ENCODE peak calls at places on chromosomes 12 and 14, in eight cellular contexts. One of them, this sample, is unnamed.

GRCh38 chr12:14803830-14804160 is 325 bp downstream of the C12orf60 start:
- DNase-seq in AG04450: no peak
- DNase-seq in upper lobe of left lung: no peak
- DNase-seq in suprapubic skin: no peak
- DNase-seq in CD8-positive, alpha-beta memory T cell: no peak
- DNase-seq in aorta: no peak
- DNase-seq in hepatocyte: no peak
- DNase-seq in tibial artery: no peak
- DNase-seq in this sample: no peak

GRCh38 chr12:9022592-9022991 is 33.2 kb downstream of the KLRG1 start:
- DNase-seq in CD8-positive, alpha-beta memory T cell: no peak
- DNase-seq in aorta: no peak
- DNase-seq in hepatocyte: no peak
- DNase-seq in suprapubic skin: no peak
- DNase-seq in AG04450: no peak
- DNase-seq in tibial artery: no peak
- DNase-seq in upper lobe of left lung: no peak
- DNase-seq in this sample: no peak

GRCh38 chr14:95507174-95507573 is 9.3 kb downstream of the SYNE3 start:
- DNase-seq in suprapubic skin: peak; percentile 89
- DNase-seq in upper lobe of left lung: peak; percentile 73
- DNase-seq in tibial artery: peak; percentile 90
- DNase-seq in hepatocyte: peak; percentile 54
- DNase-seq in CD8-positive, alpha-beta memory T cell: no peak
- DNase-seq in aorta: peak; percentile 85
- DNase-seq in AG04450: peak; percentile 81
- DNase-seq in this sample: peak; percentile 98

GRCh38 chr12:102740157-102741032 is 176.6 kb downstream of the PAH start:
- DNase-seq in hepatocyte: peak; percentile 67
- DNase-seq in tibial artery: no peak
- DNase-seq in CD8-positive, alpha-beta memory T cell: no peak
- DNase-seq in suprapubic skin: no peak
- DNase-seq in AG04450: no peak
- DNase-seq in aorta: no peak
- DNase-seq in upper lobe of left lung: no peak
- DNase-seq in this sample: peak; percentile 15

GRCh38 chr14:37988472-37988871 is 219.2 kb upstream of the SSTR1 start:
- DNase-seq in aorta: no peak
- DNase-seq in hepatocyte: no peak
- DNase-seq in tibial artery: no peak
- DNase-seq in upper lobe of left lung: no peak
- DNase-seq in AG04450: no peak
- DNase-seq in CD8-positive, alpha-beta memory T cell: no peak
- DNase-seq in suprapubic skin: no peak
- DNase-seq in this sample: no peak

GRCh38 chr14:61042220-61042619 is 61.2 kb downstream of the SLC38A6 start:
- DNase-seq in AG04450: no peak
- DNase-seq in suprapubic skin: no peak
- DNase-seq in CD8-positive, alpha-beta memory T cell: no peak
- DNase-seq in aorta: no peak
- DNase-seq in hepatocyte: no peak
- DNase-seq in tibial artery: no peak
- DNase-seq in upper lobe of left lung: no peak
- DNase-seq in this sample: no peak

GRCh38 chr14:104166698-104167097 is 28.3 kb downstream of the KIF26A start:
- DNase-seq in aorta: no peak
- DNase-seq in suprapubic skin: no peak
- DNase-seq in tibial artery: no peak
- DNase-seq in upper lobe of left lung: no peak
- DNase-seq in hepatocyte: no peak
- DNase-seq in CD8-positive, alpha-beta memory T cell: no peak
- DNase-seq in AG04450: no peak
- DNase-seq in this sample: no peak

GRCh38 chr14:29310210-29310609 is 543.6 kb downstream of the FOXG1 start:
- DNase-seq in suprapubic skin: no peak
- DNase-seq in tibial artery: no peak
- DNase-seq in upper lobe of left lung: no peak
- DNase-seq in aorta: no peak
- DNase-seq in CD8-positive, alpha-beta memory T cell: no peak
- DNase-seq in hepatocyte: no peak
- DNase-seq in AG04450: no peak
- DNase-seq in this sample: no peak

GRCh38 chr12:67661311-67662011 is 12.9 kb downstream of the DYRK2 start:
- DNase-seq in CD8-positive, alpha-beta memory T cell: no peak
- DNase-seq in suprapubic skin: no peak
- DNase-seq in AG04450: no peak
- DNase-seq in tibial artery: no peak
- DNase-seq in upper lobe of left lung: no peak
- DNase-seq in aorta: no peak
- DNase-seq in hepatocyte: no peak
- DNase-seq in this sample: peak; percentile 51

GRCh38 chr14:103696466-103697071 is 18.7 kb downstream of the XRCC3 start:
- DNase-seq in upper lobe of left lung: no peak
- DNase-seq in CD8-positive, alpha-beta memory T cell: no peak
- DNase-seq in suprapubic skin: peak; percentile 74
- DNase-seq in aorta: no peak
- DNase-seq in hepatocyte: no peak
- DNase-seq in tibial artery: no peak
- DNase-seq in AG04450: peak; percentile 73
- DNase-seq in this sample: no peak

GRCh38 chr14:95097385-95097784 is 59.9 kb downstream of the DICER1 start:
- DNase-seq in aorta: no peak
- DNase-seq in suprapubic skin: no peak
- DNase-seq in upper lobe of left lung: no peak
- DNase-seq in AG04450: no peak
- DNase-seq in tibial artery: no peak
- DNase-seq in hepatocyte: no peak
- DNase-seq in CD8-positive, alpha-beta memory T cell: no peak
- DNase-seq in this sample: no peak

GRCh38 chr12:70543444-70543843 is 93.8 kb downstream of the PTPRB start:
- DNase-seq in tibial artery: no peak
- DNase-seq in suprapubic skin: no peak
- DNase-seq in hepatocyte: peak; percentile 59
- DNase-seq in CD8-positive, alpha-beta memory T cell: no peak
- DNase-seq in upper lobe of left lung: no peak
- DNase-seq in AG04450: peak; percentile 50
- DNase-seq in aorta: no peak
- DNase-seq in this sample: peak; percentile 93

GRCh38 chr12:94023879-94024278 is 124.5 kb upstream of the PLXNC1 start:
- DNase-seq in tibial artery: no peak
- DNase-seq in hepatocyte: no peak
- DNase-seq in AG04450: no peak
- DNase-seq in suprapubic skin: no peak
- DNase-seq in aorta: no peak
- DNase-seq in CD8-positive, alpha-beta memory T cell: no peak
- DNase-seq in upper lobe of left lung: no peak
- DNase-seq in this sample: no peak

GRCh38 chr14:105665951-105666277 is 139.5 kb downstream of the TMEM121 start:
- DNase-seq in AG04450: no peak
- DNase-seq in upper lobe of left lung: no peak
- DNase-seq in aorta: no peak
- DNase-seq in tibial artery: no peak
- DNase-seq in CD8-positive, alpha-beta memory T cell: no peak
- DNase-seq in suprapubic skin: no peak
- DNase-seq in hepatocyte: no peak
- DNase-seq in this sample: no peak
- H3K9me3 ChIP-seq in AG04450: peaks cover 88% of the 10 kb centered on the region
- H3K9me3 ChIP-seq in upper lobe of left lung: no peaks in the 10 kb centered on the region
- H3K9me3 ChIP-seq in aorta: no peaks in the 10 kb centered on the region
- H3K9me3 ChIP-seq in tibial artery: no peaks in the 10 kb centered on the region
- H3K9me3 ChIP-seq in CD8-positive, alpha-beta memory T cell: no peaks in the 10 kb centered on the region
- H3K9me3 ChIP-seq in suprapubic skin: no peaks in the 10 kb centered on the region
- H3K9me3 ChIP-seq in hepatocyte: no peaks in the 10 kb centered on the region
- H3K9me3 ChIP-seq in this sample: no peaks in the 10 kb centered on the region

GRCh38 chr12:6838854-6839253 is 1.9 kb upstream of the GNB3 start:
- DNase-seq in upper lobe of left lung: no peak
- DNase-seq in hepatocyte: no peak
- DNase-seq in AG04450: no peak
- DNase-seq in aorta: peak; percentile 32
- DNase-seq in suprapubic skin: no peak
- DNase-seq in tibial artery: no peak
- DNase-seq in CD8-positive, alpha-beta memory T cell: no peak
- DNase-seq in this sample: no peak

GRCh38 chr12:6837370-6838060 is 3.2 kb upstream of the GNB3 start:
- DNase-seq in CD8-positive, alpha-beta memory T cell: no peak
- DNase-seq in aorta: peak; percentile 43
- DNase-seq in hepatocyte: no peak
- DNase-seq in upper lobe of left lung: no peak
- DNase-seq in tibial artery: no peak
- DNase-seq in suprapubic skin: peak; percentile 65
- DNase-seq in AG04450: no peak
- DNase-seq in this sample: no peak

GRCh38 chr12:6840428-6841138 is at the start of gene GNB3:
- DNase-seq in aorta: peak; percentile 46
- DNase-seq in CD8-positive, alpha-beta memory T cell: no peak
- DNase-seq in upper lobe of left lung: no peak
- DNase-seq in AG04450: no peak
- DNase-seq in hepatocyte: no peak
- DNase-seq in tibial artery: no peak
- DNase-seq in suprapubic skin: no peak
- DNase-seq in this sample: no peak

GRCh38 chr12:6841139-6841515 is 402 bp downstream of the GNB3 start:
- DNase-seq in tibial artery: no peak
- DNase-seq in suprapubic skin: no peak
- DNase-seq in AG04450: no peak
- DNase-seq in aorta: no peak
- DNase-seq in hepatocyte: no peak
- DNase-seq in CD8-positive, alpha-beta memory T cell: no peak
- DNase-seq in upper lobe of left lung: no peak
- DNase-seq in this sample: no peak

DNA sequence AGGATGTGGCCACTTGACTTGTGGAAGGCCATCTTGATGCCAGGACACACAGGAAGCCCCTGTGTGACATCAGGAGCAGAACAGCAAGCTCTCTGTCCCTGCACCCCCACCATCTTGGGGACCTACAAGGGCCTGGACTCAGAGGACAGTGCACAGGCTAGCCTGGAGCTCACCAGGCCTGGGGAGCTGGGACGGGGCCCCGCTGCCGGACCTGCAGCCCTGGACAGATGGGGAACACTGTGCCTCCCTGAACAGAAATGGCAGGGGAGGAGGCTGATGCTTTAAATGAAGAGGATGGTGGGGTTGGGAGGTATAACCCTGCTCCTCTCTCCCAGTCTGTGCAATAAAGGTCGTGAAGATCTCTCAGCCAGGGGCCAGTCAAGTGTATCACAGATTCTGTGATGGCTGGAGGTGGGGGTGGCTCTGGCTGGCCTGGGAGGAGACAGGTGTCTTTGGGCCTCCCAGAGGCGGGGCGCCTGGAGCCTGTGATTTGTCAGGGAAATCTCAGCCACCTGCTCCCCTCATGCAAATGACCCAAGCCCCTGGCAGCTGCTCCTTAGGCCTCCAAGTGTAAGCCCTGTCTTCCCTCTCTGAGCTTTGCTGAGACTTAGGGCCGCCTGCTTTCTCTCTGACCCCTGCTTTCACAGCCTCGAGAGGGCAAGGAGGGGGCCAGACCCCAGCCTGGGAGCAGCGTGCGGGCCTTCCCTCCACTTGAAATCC is 1.1 kb upstream of the GNB3 start:
- DNase-seq in aorta: peak; percentile 38
- DNase-seq in tibial artery: no peak
- DNase-seq in suprapubic skin: no peak
- DNase-seq in AG04450: no peak
- DNase-seq in CD8-positive, alpha-beta memory T cell: no peak
- DNase-seq in upper lobe of left lung: no peak
- DNase-seq in hepatocyte: no peak
- DNase-seq in this sample: no peak
- H3K27ac ChIP-seq in aorta: no peak overlapping the region
- H3K27ac ChIP-seq in tibial artery: no peak overlapping the region
- H3K27ac ChIP-seq in suprapubic skin: no peak overlapping the region
- H3K27ac ChIP-seq in AG04450: no peak overlapping the region
- H3K27ac ChIP-seq in CD8-positive, alpha-beta memory T cell: no peak overlapping the region
- H3K27ac ChIP-seq in upper lobe of left lung: no peak overlapping the region
- H3K27ac ChIP-seq in hepatocyte: no peak overlapping the region
- H3K27ac ChIP-seq in this sample: no peak overlapping the region

DNA sequence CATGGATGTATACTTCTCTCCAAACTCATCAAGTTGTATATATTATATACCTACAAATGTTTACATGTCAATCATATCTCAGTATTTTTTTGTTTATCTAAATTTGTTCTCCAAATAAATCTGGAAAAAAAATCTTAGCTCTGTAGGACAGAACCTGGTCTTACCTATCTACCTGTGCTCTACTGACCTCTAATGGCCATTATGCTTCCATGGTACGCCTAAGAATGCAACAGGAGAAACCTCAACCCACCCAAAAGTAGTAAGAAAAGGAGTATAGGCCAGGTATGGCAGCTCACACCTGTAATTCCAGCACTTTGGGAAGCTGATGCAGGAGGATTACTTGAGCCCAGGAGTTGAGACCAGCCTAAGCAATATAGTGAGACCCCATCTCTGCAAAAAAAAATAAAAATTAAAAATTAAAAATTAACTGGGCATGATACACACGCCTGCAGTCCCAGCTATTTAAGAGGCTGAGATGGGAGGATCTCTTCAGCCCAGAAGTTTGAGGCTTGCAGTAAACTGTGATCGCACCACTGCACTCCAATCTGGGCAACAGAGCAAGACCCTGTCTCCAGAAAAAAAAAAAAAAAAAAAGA is 8.7 kb downstream of the OR11H4 start:
- DNase-seq in upper lobe of left lung: no peak
- DNase-seq in AG04450: no peak
- DNase-seq in suprapubic skin: no peak
- DNase-seq in CD8-positive, alpha-beta memory T cell: no peak
- DNase-seq in tibial artery: no peak
- DNase-seq in aorta: no peak
- DNase-seq in hepatocyte: no peak
- DNase-seq in this sample: peak; percentile 66
- H3K9me3 ChIP-seq in upper lobe of left lung: no peaks in the 10 kb centered on the region
- H3K9me3 ChIP-seq in AG04450: no peaks in the 10 kb centered on the region
- H3K9me3 ChIP-seq in suprapubic skin: peaks cover 2% of the 10 kb centered on the region
- H3K9me3 ChIP-seq in CD8-positive, alpha-beta memory T cell: no peaks in the 10 kb centered on the region
- H3K9me3 ChIP-seq in tibial artery: no peaks in the 10 kb centered on the region
- H3K9me3 ChIP-seq in aorta: peaks cover 2% of the 10 kb centered on the region
- H3K9me3 ChIP-seq in hepatocyte: no peaks in the 10 kb centered on the region
- H3K9me3 ChIP-seq in this sample: no peaks in the 10 kb centered on the region

GRCh38 chr14:35340616-35341453 is 48.7 kb downstream of the PSMA6 start:
- DNase-seq in aorta: no peak
- DNase-seq in CD8-positive, alpha-beta memory T cell: no peak
- DNase-seq in AG04450: no peak
- DNase-seq in tibial artery: no peak
- DNase-seq in upper lobe of left lung: peak; percentile 18
- DNase-seq in hepatocyte: no peak
- DNase-seq in suprapubic skin: no peak
- DNase-seq in this sample: no peak

GRCh38 chr14:35341454-35342159 is 49.4 kb downstream of the PSMA6 start:
- DNase-seq in hepatocyte: peak; percentile 85
- DNase-seq in CD8-positive, alpha-beta memory T cell: peak; percentile 45
- DNase-seq in tibial artery: peak; percentile 100
- DNase-seq in AG04450: peak; percentile 51
- DNase-seq in upper lobe of left lung: peak; percentile 99
- DNase-seq in suprapubic skin: peak; percentile 98
- DNase-seq in aorta: peak; percentile 98
- DNase-seq in this sample: peak; percentile 88

GRCh38 chr14:35343709-35344474 is 51.7 kb downstream of the PSMA6 start:
- DNase-seq in suprapubic skin: no peak
- DNase-seq in tibial artery: no peak
- DNase-seq in CD8-positive, alpha-beta memory T cell: no peak
- DNase-seq in aorta: no peak
- DNase-seq in hepatocyte: no peak
- DNase-seq in upper lobe of left lung: peak; percentile 23
- DNase-seq in AG04450: no peak
- DNase-seq in this sample: no peak

GRCh38 chr14:35339761-35340406 is 47.7 kb downstream of the PSMA6 start:
- DNase-seq in AG04450: no peak
- DNase-seq in upper lobe of left lung: peak; percentile 68
- DNase-seq in aorta: peak; percentile 65
- DNase-seq in suprapubic skin: no peak
- DNase-seq in hepatocyte: no peak
- DNase-seq in tibial artery: no peak
- DNase-seq in CD8-positive, alpha-beta memory T cell: no peak
- DNase-seq in this sample: no peak

GRCh38 chr14:35342160-35343010 is 50.2 kb downstream of the PSMA6 start:
- DNase-seq in suprapubic skin: no peak
- DNase-seq in hepatocyte: no peak
- DNase-seq in AG04450: no peak
- DNase-seq in CD8-positive, alpha-beta memory T cell: no peak
- DNase-seq in tibial artery: peak; percentile 96
- DNase-seq in upper lobe of left lung: peak; percentile 52
- DNase-seq in aorta: peak; percentile 83
- DNase-seq in this sample: no peak
- H3K27ac ChIP-seq in suprapubic skin: peak overlapping the region; percentile 81
- H3K27ac ChIP-seq in hepatocyte: peak overlapping the region; percentile 78
- H3K27ac ChIP-seq in AG04450: peak overlapping the region; percentile 47
- H3K27ac ChIP-seq in CD8-positive, alpha-beta memory T cell: no peak overlapping the region
- H3K27ac ChIP-seq in tibial artery: peak overlapping the region; percentile 98
- H3K27ac ChIP-seq in upper lobe of left lung: peak overlapping the region; percentile 93
- H3K27ac ChIP-seq in aorta: peak overlapping the region; percentile 59
- H3K27ac ChIP-seq in this sample: no peak overlapping the region